ENCODE peak calls at places on chromosomes 2 and 18, in nine cellular contexts. F is cardiac fibroblast, M is substantia nigra, Y is left cardiac atrium, Z is psoas muscle, N is head of caudate nucleus, L is germinal center, H is neural progenitor cell, R is A549. O is an unnamed sample.

GRCh38 chr2:128727404-128727803 is 408.7 kb upstream of the HS6ST1 start:
- DNase-seq in F (no peak), M (no peak), Y (no peak), Z (no peak), N (no peak), L (no peak), H (no peak), R (no peak), O (no peak)

GRCh38 chr2:125471963-125472362 is 1184.0 kb upstream of the GYPC start:
- DNase-seq in F (peak; percentile 19), M (peak; percentile 14), Y (no peak), Z (no peak), N (peak; percentile 25), L (no peak), H (peak; percentile 78), R (peak; percentile 47), O (no peak)

GRCh38 chr2:45232824-45233223 is 223.6 kb upstream of the SIX2 start:
- DNase-seq in F (peak; percentile 29), M (no peak), Y (no peak), Z (no peak), N (no peak), L (no peak), H (no peak), R (no peak), O (no peak)

GRCh38 chr2:172038604-172039003 is 38.9 kb downstream of the METAP1D start:
- DNase-seq in F (no peak), M (no peak), Y (no peak), Z (no peak), N (no peak), L (no peak), H (no peak), R (peak; percentile 9), O (no peak)

GRCh38 chr2:37601569-37601968 is 69.9 kb downstream of the CDC42EP3 start:
- DNase-seq in F (no peak), M (no peak), Y (no peak), Z (no peak), N (no peak), L (no peak), H (no peak), R (no peak), O (no peak)

GRCh38 chr2:28720345-28720744 is 31.3 kb upstream of the PPP1CB start:
- DNase-seq in F (no peak), M (no peak), Y (no peak), Z (no peak), N (no peak), L (no peak), H (no peak), R (no peak), O (no peak)

GRCh38 chr2:17557596-17557995 is 17.1 kb downstream of the VSNL1 start:
- DNase-seq in F (no peak), M (no peak), Y (no peak), Z (no peak), N (no peak), L (no peak), H (peak; percentile 80), R (no peak), O (no peak)

GRCh38 chr18:31702449-31702848 is 18.1 kb upstream of the B4GALT6 start:
- DNase-seq in F (no peak), M (no peak), Y (no peak), Z (no peak), N (no peak), L (no peak), H (no peak), R (no peak), O (no peak)

GRCh38 chr2:169091761-169092523 is 22.6 kb downstream of the DHRS9 start:
- DNase-seq in F (peak; percentile 89), M (no peak), Y (no peak), Z (no peak), N (no peak), L (no peak), H (no peak), R (peak; percentile 36), O (peak; percentile 54)

GRCh38 chr18:76448262-76449109 is 46.6 kb downstream of the ZNF516 start:
- DNase-seq in F (no peak), M (no peak), Y (no peak), Z (no peak), N (no peak), L (no peak), H (no peak), R (no peak), O (no peak)

GRCh38 chr2:160371251-160372009 is 122.2 kb downstream of the RBMS1 start:
- DNase-seq in F (peak; percentile 67), M (no peak), Y (no peak), Z (no peak), N (no peak), L (no peak), H (no peak), R (no peak), O (no peak)

GRCh38 chr2:197378494-197378972 is 56.3 kb downstream of the SF3B1 start:
- DNase-seq in F (peak; percentile 59), M (peak; percentile 14), Y (peak; percentile 37), Z (no peak), N (peak; percentile 56), L (peak; percentile 65), H (peak; percentile 74), R (peak; percentile 52), O (peak; percentile 53)

GRCh38 chr2:131045925-131046579 is 47.2 kb downstream of the FAM168B start:
- DNase-seq in F (no peak), M (no peak), Y (no peak), Z (no peak), N (no peak), L (no peak), H (no peak), R (no peak), O (peak; percentile 39)

GRCh38 chr18:12377556-12378553 is 828 bp upstream of the AFG3L2 start:
- DNase-seq in F (no peak), M (no peak), Y (no peak), Z (no peak), N (no peak), L (no peak), H (peak; percentile 41), R (no peak), O (no peak)

GRCh38 chr18:79402977-79403722 is 7.4 kb downstream of the NFATC1 start:
- DNase-seq in F (peak; percentile 70), M (peak; percentile 38), Y (peak; percentile 87), Z (peak; percentile 79), N (peak; percentile 59), L (peak; percentile 42), H (no peak), R (no peak), O (peak; percentile 58)

GRCh38 chr2:241482556-241482955 is 25.8 kb downstream of the STK25 start:
- DNase-seq in F (no peak), M (no peak), Y (no peak), Z (no peak), N (no peak), L (no peak), H (no peak), R (no peak), O (no peak)

GRCh38 chr2:121387591-121388325 is 102.8 kb upstream of the TFCP2L1 start:
- DNase-seq in F (no peak), M (no peak), Y (no peak), Z (no peak), N (no peak), L (no peak), H (no peak), R (no peak), O (no peak)

GRCh38 chr2:9944330-9944758 is 7.1 kb upstream of the GRHL1 start:
- DNase-seq in F (no peak), M (no peak), Y (no peak), Z (no peak), N (no peak), L (no peak), H (no peak), R (no peak), O (no peak)

GRCh38 chr2:85504434-85505261 is 34.3 kb upstream of the MAT2A start:
- DNase-seq in F (peak; percentile 88), M (no peak), Y (peak; percentile 60), Z (peak; percentile 77), N (no peak), L (no peak), H (no peak), R (peak; percentile 75), O (peak; percentile 53)

GRCh38 chr18:27717816-27718215 is 459.1 kb downstream of the CDH2 start:
- DNase-seq in F (no peak), M (no peak), Y (no peak), Z (no peak), N (no peak), L (no peak), H (no peak), R (no peak), O (no peak)

GRCh38 chr2:112636605-112637288 is 9.0 kb upstream of the SLC20A1 start:
- DNase-seq in F (no peak), M (no peak), Y (no peak), Z (no peak), N (no peak), L (peak; percentile 41), H (no peak), R (no peak), O (no peak)

GRCh38 chr18:3793545-3793944 is 343.6 kb downstream of the TGIF1 start:
- DNase-seq in F (peak; percentile 57), M (no peak), Y (no peak), Z (no peak), N (no peak), L (no peak), H (no peak), R (no peak), O (no peak)

GRCh38 chr2:11385847-11386246 is 41.4 kb upstream of the ROCK2 start:
- DNase-seq in F (no peak), M (no peak), Y (no peak), Z (no peak), N (no peak), L (no peak), H (no peak), R (no peak), O (no peak)

GRCh38 chr18:57084331-57085298 is 62.3 kb upstream of the BOD1L2 start:
- DNase-seq in F (no peak), M (no peak), Y (no peak), Z (no peak), N (no peak), L (no peak), H (peak; percentile 36), R (no peak), O (no peak)

GRCh38 chr2:31238126-31238905 is 4.4 kb downstream of the EHD3 start:
- DNase-seq in F (no peak), M (peak; percentile 36), Y (no peak), Z (no peak), N (peak; percentile 68), L (no peak), H (no peak), R (no peak), O (no peak)

GRCh38 chr2:68943581-68944568 is 8.8 kb downstream of the GKN2 start:
- DNase-seq in F (peak; percentile 73), M (peak; percentile 12), Y (peak; percentile 26), Z (peak; percentile 19), N (peak; percentile 55), L (peak; percentile 56), H (peak; percentile 81), R (peak; percentile 79), O (peak; percentile 93)

GRCh38 chr18:334575-335132 is 66.8 kb upstream of the THOC1 start:
- DNase-seq in F (no peak), M (no peak), Y (no peak), Z (no peak), N (no peak), L (no peak), H (no peak), R (no peak), O (no peak)

GRCh38 chr2:18345848-18346247 is 214.6 kb downstream of the RDH14 start:
- DNase-seq in F (peak; percentile 31), M (no peak), Y (peak; percentile 28), Z (no peak), N (no peak), L (no peak), H (no peak), R (peak; percentile 85), O (peak; percentile 51)

GRCh38 chr2:19745318-19746136 is 156.3 kb downstream of the TTC32 start:
- DNase-seq in F (no peak), M (no peak), Y (no peak), Z (no peak), N (no peak), L (no peak), H (no peak), R (no peak), O (no peak)